ENCODE peak calls at places on chromosomes 16 and 17, in nine cellular contexts. O, B, W, M, N, Y, I, C and U are unnamed samples. For H3K36me3 and H3K27me3, the result is how much of the 10 kb centered on the place peaks cover.

GRCh38 chr16:1538804-1539520 is 5.5 kb downstream of the TMEM204 start:
- DNase-seq in O (peak), B (peak), W (no peak), M (no peak), N (no peak), Y (no peak), I (no peak), C (no peak), U (no peak)

GRCh38 chr16:71389330-71389729 is 30.8 kb downstream of the CALB2 start:
- DNase-seq in O (no peak), B (no peak), W (no peak), M (no peak), N (no peak), Y (no peak), I (no peak), C (no peak), U (no peak)

GRCh38 chr17:80279895-80280294 is 19.2 kb downstream of the RNF213 start:
- DNase-seq in O (no peak), B (peak), W (no peak), M (no peak), N (no peak), Y (no peak), I (no peak), C (peak), U (no peak)

GRCh38 chr17:42832934-42833770 is at the start of gene PSME3:
- DNase-seq in O (peak), B (peak), W (peak), M (peak), N (peak), Y (peak), I (peak), C (peak), U (peak)

GRCh38 chr17:80861892-80862291 is 129.7 kb upstream of the CHMP6 start:
- DNase-seq in O (peak), B (peak), W (no peak), M (no peak), N (no peak), Y (peak), I (no peak), C (no peak), U (no peak)

GRCh38 chr17:45640141-45640850 is 143.8 kb upstream of the CRHR1 start:
- DNase-seq in O (peak), B (no peak), W (peak), M (peak), N (peak), Y (peak), I (peak), C (peak), U (peak)

GRCh38 chr17:48439473-48439872 is 9.5 kb upstream of the SKAP1 start:
- DNase-seq in O (no peak), B (no peak), W (no peak), M (no peak), N (peak), Y (no peak), I (no peak), C (no peak), U (no peak)

GRCh38 chr16:49788936-49789335 is 67.0 kb downstream of the ZNF423 start:
- DNase-seq in O (no peak), B (no peak), W (no peak), M (no peak), N (no peak), Y (no peak), I (no peak), C (no peak), U (no peak)

GRCh38 chr17:63714550-63715277 is 14.8 kb upstream of the LIMD2 start:
- DNase-seq in O (peak), B (no peak), W (no peak), M (no peak), N (no peak), Y (peak), I (no peak), C (peak), U (no peak)

GRCh38 chr17:16371742-16372141 is 9.1 kb upstream of the UBB start:
- DNase-seq in O (no peak), B (no peak), W (no peak), M (no peak), N (no peak), Y (no peak), I (no peak), C (no peak), U (no peak)

GRCh38 chr17:18999394-18999793 is 5.2 kb downstream of the FAM83G start:
- DNase-seq in O (no peak), B (no peak), W (no peak), M (no peak), N (no peak), Y (no peak), I (no peak), C (no peak), U (no peak)

GRCh38 chr16:75317101-75317522 is 65.7 kb upstream of the BCAR1 start:
- DNase-seq in O (no peak), B (no peak), W (no peak), M (no peak), N (no peak), Y (no peak), I (no peak), C (peak), U (no peak)

GRCh38 chr16:9042533-9042932 is 48.9 kb upstream of the HAPSTR1 start:
- DNase-seq in O (no peak), B (no peak), W (no peak), M (no peak), N (no peak), Y (no peak), I (no peak), C (no peak), U (no peak)

GRCh38 chr16:88737298-88738166 is 31.2 kb downstream of the CTU2 start:
- DNase-seq in O (peak), B (peak), W (peak), M (peak), N (peak), Y (peak), I (no peak), C (peak), U (no peak)

GRCh38 chr16:17364319-17365210 is 106.2 kb downstream of the XYLT1 start:
- DNase-seq in O (no peak), B (no peak), W (no peak), M (no peak), N (peak), Y (no peak), I (no peak), C (no peak), U (no peak)

GRCh38 chr17:76568771-76569170 is 16.9 kb downstream of the ST6GALNAC2 start:
- DNase-seq in O (no peak), B (no peak), W (no peak), M (no peak), N (no peak), Y (no peak), I (no peak), C (no peak), U (no peak)

GRCh38 chr17:78219396-78220150 is 5.5 kb downstream of the BIRC5 start:
- DNase-seq in O (peak), B (no peak), W (no peak), M (no peak), N (no peak), Y (no peak), I (no peak), C (no peak), U (no peak)

GRCh38 chr17:8868092-8868491 is 618 bp upstream of the PIK3R6 start:
- DNase-seq in O (no peak), B (no peak), W (no peak), M (no peak), N (no peak), Y (no peak), I (no peak), C (no peak), U (no peak)

GRCh38 chr17:43790311-43790940 is 10.2 kb downstream of the CFAP97D1 start:
- DNase-seq in O (no peak), B (no peak), W (no peak), M (no peak), N (no peak), Y (no peak), I (no peak), C (no peak), U (no peak)

GRCh38 chr17:67993153-67993997 is 2.9 kb downstream of the C17orf58 start:
- DNase-seq in O (peak), B (peak), W (peak), M (peak), N (peak), Y (peak), I (peak), C (peak), U (peak)

GRCh38 chr17:32461498-32461852 is 17.2 kb downstream of the PSMD11 start:
- DNase-seq in O (no peak), B (no peak), W (no peak), M (no peak), N (no peak), Y (no peak), I (no peak), C (no peak), U (no peak)

GRCh38 chr17:32467949-32468348 is 18.8 kb upstream of the CDK5R1 start:
- DNase-seq in O (no peak), B (no peak), W (no peak), M (no peak), N (no peak), Y (no peak), I (no peak), C (no peak), U (no peak)

GRCh38 chr17:32460054-32460453 is 15.7 kb downstream of the PSMD11 start:
- DNase-seq in O (no peak), B (no peak), W (no peak), M (no peak), N (no peak), Y (no peak), I (no peak), C (no peak), U (no peak)

GRCh38 chr17:32461853-32462617 is 17.7 kb downstream of the PSMD11 start:
- DNase-seq in O (peak), B (no peak), W (no peak), M (peak), N (peak), Y (no peak), I (no peak), C (no peak), U (no peak)

GRCh38 chr17:32463304-32463703 is 19.0 kb downstream of the PSMD11 start:
- DNase-seq in O (no peak), B (no peak), W (no peak), M (no peak), N (no peak), Y (no peak), I (no peak), C (no peak), U (no peak)
- H3K36me3 ChIP-seq in O (under half), B (under half), W (under half), M (under half), N (under half), Y (half or more), I (half or more), C (half or more), U (under half)

DNA sequence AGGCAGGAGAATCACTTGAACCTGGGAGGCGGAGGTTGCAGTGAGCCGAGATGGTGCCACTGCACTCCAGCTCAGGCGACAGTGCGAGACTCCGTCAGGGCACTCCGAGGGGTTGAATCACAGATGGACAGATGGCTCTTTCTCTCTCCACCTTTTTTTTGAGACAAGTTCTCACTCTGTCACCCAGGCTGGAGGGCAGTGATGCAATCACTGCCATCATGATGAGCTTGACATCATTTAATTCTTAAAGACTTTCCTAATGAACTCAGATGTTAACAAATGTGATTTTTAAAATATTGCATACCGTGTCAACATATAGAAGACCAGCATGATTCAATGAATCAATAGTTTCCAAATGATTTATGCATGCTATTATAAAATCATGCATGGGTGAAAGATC is 3.5 kb downstream of the GDPD1 start:
- DNase-seq in O (no peak), B (no peak), W (no peak), M (no peak), N (no peak), Y (no peak), I (no peak), C (no peak), U (no peak)
- H3K27me3 ChIP-seq in O (under half), B (under half), W (under half), M (under half), N (under half), Y (under half), I (under half), C (under half), U (under half)

GRCh38 chr17:50204431-50204830 is 3.0 kb upstream of the COL1A1 start:
- DNase-seq in O (no peak), B (no peak), W (no peak), M (no peak), N (no peak), Y (no peak), I (no peak), C (no peak), U (no peak)
- H3K36me3 ChIP-seq in O (under half), B (under half), W (under half), M (under half), N (under half), Y (under half), I (under half), C (under half), U (under half)

DNA sequence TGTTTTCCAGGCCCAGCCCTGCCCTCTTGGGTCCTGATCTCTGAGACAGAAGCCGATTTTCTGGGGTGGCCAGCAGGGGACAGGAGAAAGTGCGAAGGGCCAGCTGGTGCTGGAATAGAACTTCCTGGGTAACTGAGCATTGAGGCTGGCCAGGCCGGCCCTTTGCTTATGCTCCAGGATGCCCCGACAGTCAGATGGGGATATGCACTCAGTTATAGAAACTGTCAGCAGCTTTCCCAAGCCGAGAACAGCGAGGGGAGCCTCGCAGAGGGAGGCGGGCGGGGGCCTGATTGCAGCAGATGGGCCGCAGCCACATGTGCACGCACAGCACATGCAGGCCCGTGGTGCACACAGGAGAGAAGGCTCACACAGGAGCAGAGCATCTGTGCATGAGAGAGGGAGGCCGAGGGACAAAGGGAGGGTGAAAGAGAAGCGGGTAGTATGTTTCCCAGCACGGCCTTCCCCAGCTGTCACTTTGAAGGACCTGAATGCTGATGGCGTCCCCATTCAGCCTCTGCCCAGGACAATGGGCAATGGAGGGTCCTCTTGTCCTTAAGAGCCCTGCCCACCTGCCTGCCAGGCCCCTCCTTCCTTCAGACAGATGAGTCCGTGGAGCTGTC is 565 bp downstream of the BTBD17 start:
- DNase-seq in O (no peak), B (no peak), W (no peak), M (no peak), N (no peak), Y (no peak), I (no peak), C (no peak), U (no peak)
- H3K27me3 ChIP-seq in O (under half), B (half or more), W (under half), M (under half), N (under half), Y (under half), I (under half), C (half or more), U (under half)

DNA sequence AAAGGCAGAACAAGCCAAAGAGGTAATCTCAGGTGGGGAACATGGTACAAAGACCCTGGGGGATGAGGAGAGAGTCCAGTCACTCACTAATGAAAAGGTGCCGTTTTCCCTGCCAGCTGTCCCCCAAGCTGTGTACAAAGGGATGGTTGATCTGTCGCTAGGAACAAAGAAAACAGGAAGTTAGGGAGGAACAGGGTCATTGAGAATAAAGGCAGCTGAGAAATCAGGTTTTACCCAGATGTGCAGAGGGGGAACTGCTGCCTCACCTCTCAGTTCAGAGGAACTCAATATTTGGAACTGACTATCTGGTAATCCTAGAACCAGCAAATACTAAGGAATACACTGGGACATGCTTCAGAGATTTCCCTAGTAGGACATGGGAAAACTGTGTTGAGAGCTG is 1.5 kb downstream of the RSKR start:
- DNase-seq in O (no peak), B (no peak), W (no peak), M (no peak), N (no peak), Y (no peak), I (no peak), C (no peak), U (no peak)
- H3K36me3 ChIP-seq in O (under half), B (under half), W (under half), M (under half), N (under half), Y (half or more), I (under half), C (under half), U (under half)

GRCh38 chr17:39604911-39605491 is 2.7 kb downstream of the NEUROD2 start:
- DNase-seq in O (no peak), B (no peak), W (no peak), M (no peak), N (no peak), Y (no peak), I (no peak), C (no peak), U (no peak)

GRCh38 chr17:39605492-39606433 is 2.0 kb downstream of the NEUROD2 start:
- DNase-seq in O (peak), B (no peak), W (no peak), M (no peak), N (no peak), Y (no peak), I (no peak), C (no peak), U (no peak)

GRCh38 chr17:39607057-39607850 is 466 bp downstream of the NEUROD2 start:
- DNase-seq in O (no peak), B (no peak), W (no peak), M (no peak), N (no peak), Y (no peak), I (no peak), C (no peak), U (no peak)

GRCh38 chr17:39607851-39608130 is at the start of gene NEUROD2:
- DNase-seq in O (no peak), B (no peak), W (no peak), M (no peak), N (no peak), Y (no peak), I (no peak), C (no peak), U (no peak)

DNA sequence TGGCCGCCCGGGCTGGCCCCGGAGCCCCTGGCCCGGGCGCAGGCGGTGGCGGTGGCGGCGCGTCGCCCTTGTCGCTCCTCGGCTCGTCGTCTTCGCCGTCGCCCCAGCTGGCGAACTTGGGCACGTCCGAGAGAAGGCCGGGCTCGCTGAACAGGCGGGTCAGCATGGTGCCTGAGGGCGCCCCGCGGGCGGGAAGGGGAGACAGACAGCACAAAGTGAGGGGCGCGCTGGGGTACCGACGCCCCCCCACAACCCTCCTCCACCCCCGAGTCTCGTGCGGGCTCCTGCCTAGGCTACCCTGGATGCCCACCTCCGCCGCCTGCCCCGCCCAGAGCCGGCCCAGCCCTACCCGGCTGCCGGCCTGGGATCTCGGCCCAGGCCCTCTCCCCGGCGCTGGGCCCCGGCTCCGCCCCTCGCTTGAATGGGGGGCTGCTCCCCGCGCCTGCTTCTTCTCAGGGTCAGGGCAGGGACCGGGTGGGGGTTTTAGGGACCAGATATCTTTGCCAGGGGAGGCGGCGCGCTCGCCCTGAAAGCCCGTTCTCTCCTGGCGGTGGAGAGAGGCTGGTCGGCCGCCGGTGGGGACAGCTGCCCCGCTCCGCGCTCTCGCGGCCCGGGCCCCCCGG is 1.2 kb downstream of the NEUROD2 start:
- DNase-seq in O (no peak), B (no peak), W (no peak), M (no peak), N (no peak), Y (no peak), I (no peak), C (no peak), U (no peak)
- H3K27me3 ChIP-seq in O (half or more), B (half or more), W (under half), M (under half), N (half or more), Y (half or more), I (half or more), C (half or more), U (under half)

GRCh38 chr16:19706846-19707245 is 11.2 kb downstream of the KNOP1 start:
- DNase-seq in O (no peak), B (no peak), W (no peak), M (no peak), N (no peak), Y (no peak), I (no peak), C (no peak), U (no peak)

GRCh38 chr16:19707699-19708497 is 10.1 kb downstream of the KNOP1 start:
- DNase-seq in O (no peak), B (no peak), W (no peak), M (no peak), N (no peak), Y (no peak), I (no peak), C (no peak), U (no peak)

GRCh38 chr16:19705131-19705501 is 12.9 kb downstream of the KNOP1 start:
- DNase-seq in O (no peak), B (no peak), W (no peak), M (no peak), N (no peak), Y (no peak), I (no peak), C (no peak), U (no peak)

GRCh38 chr16:19704321-19705130 is 13.5 kb downstream of the KNOP1 start:
- DNase-seq in O (no peak), B (no peak), W (no peak), M (no peak), N (no peak), Y (peak), I (no peak), C (no peak), U (no peak)

DNA sequence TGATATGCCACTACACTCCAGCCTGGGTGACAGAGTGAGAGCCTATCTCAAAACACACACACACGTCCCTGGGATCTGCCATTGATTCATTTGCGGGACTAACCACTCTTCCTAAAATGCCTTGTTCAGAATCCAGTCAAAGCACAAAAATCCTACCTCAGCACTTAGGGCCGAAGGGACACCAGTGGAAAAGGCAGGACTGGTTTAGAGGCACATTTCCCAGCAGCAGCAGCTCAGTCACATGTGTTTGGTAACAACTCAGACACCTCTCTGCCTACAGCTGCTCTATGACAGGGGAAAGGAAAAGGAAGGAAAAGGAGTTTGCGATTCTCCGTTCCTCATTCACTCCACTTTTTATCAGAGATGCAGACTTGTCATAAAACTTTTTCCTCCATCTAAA is 12.2 kb downstream of the KNOP1 start:
- DNase-seq in O (no peak), B (no peak), W (no peak), M (no peak), N (no peak), Y (no peak), I (no peak), C (no peak), U (no peak)
- H3K36me3 ChIP-seq in O (under half), B (under half), W (under half), M (under half), N (under half), Y (under half), I (half or more), C (half or more), U (under half)